ENCODE peak calls at places on chromosomes 4 and X, in seven cellular contexts. One of them, this sample, is unnamed.

GRCh38 chr4:74618659-74619058 is 173.7 kb downstream of the AREG start:
- DNase-seq in AML-193: no peak
- DNase-seq in activated T-helper 1 cell treated with anti-CD3 and anti-CD28 coated beads, Interleukin-2, amount 50 U/mL, for 16 hours: no peak
- DNase-seq in thyroid gland: no peak
- DNase-seq in RWPE2: no peak
- DNase-seq in heart left ventricle: no peak
- DNase-seq in IMR-90: peak
- DNase-seq in this sample: no peak

GRCh38 chr4:137124278-137124932 is 407.9 kb downstream of the PCDH18 start:
- DNase-seq in AML-193: peak
- DNase-seq in activated T-helper 1 cell treated with anti-CD3 and anti-CD28 coated beads, Interleukin-2, amount 50 U/mL, for 16 hours: no peak
- DNase-seq in thyroid gland: no peak
- DNase-seq in RWPE2: no peak
- DNase-seq in heart left ventricle: no peak
- DNase-seq in IMR-90: peak
- DNase-seq in this sample: peak

GRCh38 chr4:182862166-182862875 is 54.9 kb downstream of the DCTD start:
- DNase-seq in AML-193: no peak
- DNase-seq in activated T-helper 1 cell treated with anti-CD3 and anti-CD28 coated beads, Interleukin-2, amount 50 U/mL, for 16 hours: no peak
- DNase-seq in thyroid gland: peak
- DNase-seq in RWPE2: no peak
- DNase-seq in heart left ventricle: no peak
- DNase-seq in IMR-90: no peak
- DNase-seq in this sample: peak

GRCh38 chr4:40253906-40254305 is 57.1 kb downstream of the RHOH start:
- DNase-seq in AML-193: no peak
- DNase-seq in activated T-helper 1 cell treated with anti-CD3 and anti-CD28 coated beads, Interleukin-2, amount 50 U/mL, for 16 hours: no peak
- DNase-seq in thyroid gland: no peak
- DNase-seq in RWPE2: no peak
- DNase-seq in heart left ventricle: no peak
- DNase-seq in IMR-90: no peak
- DNase-seq in this sample: no peak

GRCh38 chr4:7159923-7160322 is 32.4 kb upstream of the SORCS2 start:
- DNase-seq in AML-193: no peak
- DNase-seq in activated T-helper 1 cell treated with anti-CD3 and anti-CD28 coated beads, Interleukin-2, amount 50 U/mL, for 16 hours: no peak
- DNase-seq in thyroid gland: no peak
- DNase-seq in RWPE2: no peak
- DNase-seq in heart left ventricle: no peak
- DNase-seq in IMR-90: no peak
- DNase-seq in this sample: peak

GRCh38 chr4:2797545-2798305 is 4.8 kb downstream of the SH3BP2 start:
- DNase-seq in AML-193: no peak
- DNase-seq in activated T-helper 1 cell treated with anti-CD3 and anti-CD28 coated beads, Interleukin-2, amount 50 U/mL, for 16 hours: peak
- DNase-seq in thyroid gland: peak
- DNase-seq in RWPE2: peak
- DNase-seq in heart left ventricle: peak
- DNase-seq in IMR-90: no peak
- DNase-seq in this sample: no peak

GRCh38 chr4:183485411-183486160 is 19.3 kb upstream of the ING2 start:
- DNase-seq in AML-193: no peak
- DNase-seq in activated T-helper 1 cell treated with anti-CD3 and anti-CD28 coated beads, Interleukin-2, amount 50 U/mL, for 16 hours: no peak
- DNase-seq in thyroid gland: no peak
- DNase-seq in RWPE2: no peak
- DNase-seq in heart left ventricle: no peak
- DNase-seq in IMR-90: peak
- DNase-seq in this sample: no peak

GRCh38 chr4:127015616-127016015 is 617.1 kb upstream of the INTU start:
- DNase-seq in AML-193: no peak
- DNase-seq in activated T-helper 1 cell treated with anti-CD3 and anti-CD28 coated beads, Interleukin-2, amount 50 U/mL, for 16 hours: no peak
- DNase-seq in thyroid gland: peak
- DNase-seq in RWPE2: no peak
- DNase-seq in heart left ventricle: no peak
- DNase-seq in IMR-90: no peak
- DNase-seq in this sample: no peak

GRCh38 chr4:5039800-5040199 is 11.5 kb upstream of the STK32B start:
- DNase-seq in AML-193: no peak
- DNase-seq in activated T-helper 1 cell treated with anti-CD3 and anti-CD28 coated beads, Interleukin-2, amount 50 U/mL, for 16 hours: no peak
- DNase-seq in thyroid gland: no peak
- DNase-seq in RWPE2: no peak
- DNase-seq in heart left ventricle: no peak
- DNase-seq in IMR-90: no peak
- DNase-seq in this sample: no peak

GRCh38 chr4:101201421-101201820 is 145.9 kb downstream of the PPP3CA start:
- DNase-seq in AML-193: no peak
- DNase-seq in activated T-helper 1 cell treated with anti-CD3 and anti-CD28 coated beads, Interleukin-2, amount 50 U/mL, for 16 hours: no peak
- DNase-seq in thyroid gland: no peak
- DNase-seq in RWPE2: no peak
- DNase-seq in heart left ventricle: no peak
- DNase-seq in IMR-90: no peak
- DNase-seq in this sample: peak

GRCh38 chr4:55321707-55322264 is 24.3 kb upstream of the SRD5A3 start:
- DNase-seq in AML-193: peak
- DNase-seq in activated T-helper 1 cell treated with anti-CD3 and anti-CD28 coated beads, Interleukin-2, amount 50 U/mL, for 16 hours: no peak
- DNase-seq in thyroid gland: peak
- DNase-seq in RWPE2: no peak
- DNase-seq in heart left ventricle: peak
- DNase-seq in IMR-90: peak
- DNase-seq in this sample: peak

GRCh38 chrX:132561974-132562373 is 73.1 kb upstream of the MBNL3 start:
- DNase-seq in AML-193: no peak
- DNase-seq in activated T-helper 1 cell treated with anti-CD3 and anti-CD28 coated beads, Interleukin-2, amount 50 U/mL, for 16 hours: no peak
- DNase-seq in thyroid gland: no peak
- DNase-seq in RWPE2: no peak
- DNase-seq in heart left ventricle: no peak
- DNase-seq in IMR-90: no peak
- DNase-seq in this sample: no peak

GRCh38 chrX:49792376-49792775 is 36.7 kb upstream of the PAGE4 start:
- DNase-seq in AML-193: no peak
- DNase-seq in activated T-helper 1 cell treated with anti-CD3 and anti-CD28 coated beads, Interleukin-2, amount 50 U/mL, for 16 hours: no peak
- DNase-seq in thyroid gland: no peak
- DNase-seq in RWPE2: no peak
- DNase-seq in heart left ventricle: no peak
- DNase-seq in IMR-90: no peak
- DNase-seq in this sample: no peak

GRCh38 chr4:165079476-165079875 is 25.8 kb downstream of the TRIM75 start:
- DNase-seq in AML-193: no peak
- DNase-seq in activated T-helper 1 cell treated with anti-CD3 and anti-CD28 coated beads, Interleukin-2, amount 50 U/mL, for 16 hours: no peak
- DNase-seq in thyroid gland: peak
- DNase-seq in RWPE2: no peak
- DNase-seq in heart left ventricle: peak
- DNase-seq in IMR-90: peak
- DNase-seq in this sample: peak

GRCh38 chr4:52780206-52780605 is 29.0 kb upstream of the ERVMER34-1 start:
- DNase-seq in AML-193: no peak
- DNase-seq in activated T-helper 1 cell treated with anti-CD3 and anti-CD28 coated beads, Interleukin-2, amount 50 U/mL, for 16 hours: no peak
- DNase-seq in thyroid gland: no peak
- DNase-seq in RWPE2: no peak
- DNase-seq in heart left ventricle: peak
- DNase-seq in IMR-90: peak
- DNase-seq in this sample: no peak

GRCh38 chr4:1178300-1179088 is 6.1 kb upstream of the SPON2 start:
- DNase-seq in AML-193: no peak
- DNase-seq in activated T-helper 1 cell treated with anti-CD3 and anti-CD28 coated beads, Interleukin-2, amount 50 U/mL, for 16 hours: no peak
- DNase-seq in thyroid gland: no peak
- DNase-seq in RWPE2: no peak
- DNase-seq in heart left ventricle: no peak
- DNase-seq in IMR-90: peak
- DNase-seq in this sample: no peak

GRCh38 chr4:138972956-138973819 is 42.4 kb upstream of the NOCT start:
- DNase-seq in AML-193: peak
- DNase-seq in activated T-helper 1 cell treated with anti-CD3 and anti-CD28 coated beads, Interleukin-2, amount 50 U/mL, for 16 hours: no peak
- DNase-seq in thyroid gland: no peak
- DNase-seq in RWPE2: no peak
- DNase-seq in heart left ventricle: no peak
- DNase-seq in IMR-90: no peak
- DNase-seq in this sample: peak

GRCh38 chrX:107447642-107448041 is 1.8 kb upstream of the FRMPD3 start:
- DNase-seq in AML-193: no peak
- DNase-seq in activated T-helper 1 cell treated with anti-CD3 and anti-CD28 coated beads, Interleukin-2, amount 50 U/mL, for 16 hours: no peak
- DNase-seq in thyroid gland: no peak
- DNase-seq in RWPE2: no peak
- DNase-seq in heart left ventricle: no peak
- DNase-seq in IMR-90: no peak
- DNase-seq in this sample: no peak

GRCh38 chr4:3135155-3136011 is 60.9 kb downstream of the HTT start:
- DNase-seq in AML-193: no peak
- DNase-seq in activated T-helper 1 cell treated with anti-CD3 and anti-CD28 coated beads, Interleukin-2, amount 50 U/mL, for 16 hours: no peak
- DNase-seq in thyroid gland: peak
- DNase-seq in RWPE2: no peak
- DNase-seq in heart left ventricle: no peak
- DNase-seq in IMR-90: no peak
- DNase-seq in this sample: no peak

GRCh38 chr4:142913461-142914030 is 67.4 kb upstream of the INPP4B start:
- DNase-seq in AML-193: no peak
- DNase-seq in activated T-helper 1 cell treated with anti-CD3 and anti-CD28 coated beads, Interleukin-2, amount 50 U/mL, for 16 hours: no peak
- DNase-seq in thyroid gland: no peak
- DNase-seq in RWPE2: no peak
- DNase-seq in heart left ventricle: no peak
- DNase-seq in IMR-90: peak
- DNase-seq in this sample: no peak

GRCh38 chr4:168831919-168832745 is 177.9 kb downstream of the CBR4 start:
- DNase-seq in AML-193: no peak
- DNase-seq in activated T-helper 1 cell treated with anti-CD3 and anti-CD28 coated beads, Interleukin-2, amount 50 U/mL, for 16 hours: peak
- DNase-seq in thyroid gland: peak
- DNase-seq in RWPE2: peak
- DNase-seq in heart left ventricle: peak
- DNase-seq in IMR-90: peak
- DNase-seq in this sample: peak

GRCh38 chr4:92520563-92520962 is 216.8 kb downstream of the GRID2 start:
- DNase-seq in AML-193: no peak
- DNase-seq in activated T-helper 1 cell treated with anti-CD3 and anti-CD28 coated beads, Interleukin-2, amount 50 U/mL, for 16 hours: no peak
- DNase-seq in thyroid gland: no peak
- DNase-seq in RWPE2: no peak
- DNase-seq in heart left ventricle: no peak
- DNase-seq in IMR-90: no peak
- DNase-seq in this sample: no peak